ENCODE peak calls at places on chromosomes 2 and 18, in nine cellular contexts. N, S, I, F, K, T, Z, D and M are unnamed samples.

GRCh38 chr2:203690110-203691047 is 16.1 kb upstream of the CD28 start:
- DNase-seq in N (no peak), S (no peak), I (peak), F (no peak), K (no peak), T (no peak), Z (no peak), D (peak), M (no peak)

GRCh38 chr2:239611222-239611795 is 210.5 kb upstream of the HDAC4 start:
- DNase-seq in N (peak), S (no peak), I (no peak), F (no peak), K (no peak), T (no peak), Z (no peak), D (no peak), M (no peak)

GRCh38 chr2:219362524-219363164 is 25.1 kb downstream of the DNPEP start:
- DNase-seq in N (peak), S (peak), I (peak), F (peak), K (peak), T (no peak), Z (peak), D (peak), M (peak)

GRCh38 chr2:99862566-99862965 is 279.8 kb downstream of the AFF3 start:
- DNase-seq in N (no peak), S (no peak), I (no peak), F (no peak), K (no peak), T (no peak), Z (no peak), D (no peak), M (no peak)

GRCh38 chr18:74196220-74197119 is 48.1 kb downstream of the TIMM21 start:
- DNase-seq in N (peak), S (peak), I (peak), F (peak), K (peak), T (peak), Z (peak), D (peak), M (no peak)

GRCh38 chr2:3348771-3349170 is 28.8 kb downstream of the EIPR1 start:
- DNase-seq in N (no peak), S (no peak), I (no peak), F (no peak), K (no peak), T (no peak), Z (no peak), D (no peak), M (no peak)

GRCh38 chr2:52127527-52127926 is 1095.6 kb upstream of the NRXN1 start:
- DNase-seq in N (no peak), S (no peak), I (no peak), F (no peak), K (peak), T (no peak), Z (no peak), D (no peak), M (no peak)

GRCh38 chr2:239949537-239949936 is 75.6 kb downstream of the NDUFA10 start:
- DNase-seq in N (no peak), S (no peak), I (no peak), F (no peak), K (no peak), T (no peak), Z (no peak), D (no peak), M (no peak)

GRCh38 chr2:127093648-127094210 is 13.2 kb downstream of the BIN1 start:
- DNase-seq in N (no peak), S (no peak), I (no peak), F (no peak), K (no peak), T (no peak), Z (no peak), D (no peak), M (no peak)

GRCh38 chr2:236552586-236552985 is 17.0 kb upstream of the ACKR3 start:
- DNase-seq in N (no peak), S (no peak), I (no peak), F (no peak), K (peak), T (no peak), Z (no peak), D (no peak), M (no peak)

GRCh38 chr2:221671515-221671914 is 99.4 kb upstream of the EPHA4 start:
- DNase-seq in N (no peak), S (no peak), I (peak), F (peak), K (no peak), T (no peak), Z (no peak), D (peak), M (no peak)

GRCh38 chr2:173407176-173407575 is 52.5 kb downstream of the CDCA7 start:
- DNase-seq in N (no peak), S (no peak), I (no peak), F (no peak), K (no peak), T (no peak), Z (no peak), D (no peak), M (no peak)
- TF ChIP-seq CTCF in N (no peak), S (no peak), I (no peak), F (no peak), K (no peak), T (no peak), Z (no peak), D (no peak), M (no peak)

GRCh38 chr18:65752625-65753325 is 2.0 kb downstream of the CDH7 start:
- DNase-seq in N (no peak), S (no peak), I (no peak), F (no peak), K (no peak), T (no peak), Z (no peak), D (no peak), M (no peak)

GRCh38 chr18:65748321-65748720 is 2.5 kb upstream of the CDH7 start:
- DNase-seq in N (no peak), S (no peak), I (no peak), F (no peak), K (no peak), T (no peak), Z (no peak), D (no peak), M (no peak)

GRCh38 chr18:65751145-65752085 is 603 bp downstream of the CDH7 start:
- DNase-seq in N (no peak), S (no peak), I (no peak), F (no peak), K (no peak), T (no peak), Z (no peak), D (no peak), M (no peak)

GRCh38 chr18:65749881-65750280 is 931 bp upstream of the CDH7 start:
- DNase-seq in N (no peak), S (no peak), I (no peak), F (no peak), K (no peak), T (no peak), Z (no peak), D (no peak), M (no peak)

DNA sequence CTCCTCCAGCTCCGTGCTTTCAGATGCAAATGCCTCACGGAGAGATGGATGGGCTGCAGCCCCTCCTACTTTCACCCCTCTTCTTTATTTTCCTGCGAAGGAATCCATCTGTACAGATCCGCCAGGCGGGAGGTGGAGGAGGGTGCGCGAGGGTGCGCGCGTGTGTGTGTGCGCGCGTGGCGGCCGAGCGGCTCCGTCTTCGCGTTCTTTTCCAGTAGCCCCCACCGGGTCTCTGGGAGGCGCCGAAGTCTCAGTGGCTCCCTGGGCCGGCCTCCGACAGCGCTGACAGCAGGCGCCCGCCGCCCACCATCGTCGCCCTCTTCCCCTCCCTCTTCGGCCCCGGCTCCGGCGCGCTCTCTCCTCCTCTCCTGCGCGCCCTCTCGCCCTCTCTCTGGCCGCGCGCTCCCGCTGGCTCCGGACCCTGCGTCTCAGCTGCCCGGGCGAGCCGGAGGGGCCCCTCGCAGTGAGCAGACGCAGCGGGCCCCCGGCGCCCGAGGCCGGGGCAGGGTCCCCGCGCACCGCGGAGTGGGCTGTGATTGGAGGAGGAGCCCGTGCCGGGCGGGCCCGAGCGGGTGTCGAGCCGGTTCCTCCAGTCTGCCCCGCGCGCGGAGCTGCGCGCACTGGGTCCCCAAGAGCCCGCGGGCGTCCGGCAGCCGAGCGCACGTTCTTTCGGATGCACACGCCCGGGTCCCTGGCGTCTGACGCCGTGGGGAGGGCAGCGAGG is at the start of gene CDH7:
- DNase-seq in N (no peak), S (no peak), I (no peak), F (no peak), K (no peak), T (no peak), Z (no peak), D (no peak), M (no peak)
- H3K4me3 ChIP-seq in N (no peak), S (peak), I (no peak), F (peak), K (peak), T (no peak), Z (peak), D (no peak), M (no peak)

DNA sequence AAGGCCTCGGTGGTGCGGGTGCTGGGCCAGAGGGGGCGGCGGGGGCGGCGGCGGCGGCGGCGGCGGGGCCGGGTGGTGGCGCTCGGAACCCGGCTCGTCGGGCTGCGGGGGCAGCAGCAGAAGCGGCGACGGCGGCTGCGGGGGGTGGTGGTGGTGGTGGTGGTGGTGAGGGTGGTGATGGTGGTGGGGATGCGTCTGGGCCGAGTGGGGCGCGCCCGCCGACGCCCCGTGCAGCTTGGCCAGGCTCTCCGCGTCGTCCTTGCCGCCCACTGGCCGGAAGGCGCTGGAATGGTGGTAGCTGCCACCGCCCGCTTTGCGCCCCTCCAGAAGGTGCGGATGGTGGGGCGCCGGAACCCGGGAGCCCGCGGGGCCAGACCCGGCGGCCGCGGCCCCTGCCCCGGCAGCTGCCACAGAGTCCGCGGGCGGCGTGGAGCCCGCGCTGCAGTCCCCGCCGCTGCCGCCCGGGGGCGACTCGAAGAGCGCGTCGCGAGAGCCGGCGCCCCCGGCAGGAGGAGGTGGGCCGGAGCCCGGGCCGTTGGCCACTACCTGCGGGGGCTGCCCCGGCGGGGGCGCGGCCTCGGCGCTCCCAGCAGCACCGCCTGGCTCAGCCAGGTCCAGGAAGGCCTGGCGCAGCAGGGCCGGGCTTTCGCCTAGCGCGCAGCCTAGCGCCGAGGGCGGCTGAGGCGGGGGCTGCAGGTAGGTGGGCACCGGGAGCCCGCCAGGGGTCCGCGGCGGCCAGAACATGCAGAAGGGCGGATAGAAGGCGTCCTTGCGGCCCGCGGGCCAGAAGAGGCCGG is 4.2 kb downstream of the SKOR2 start:
- DNase-seq in N (no peak), S (no peak), I (no peak), F (no peak), K (no peak), T (no peak), Z (no peak), D (no peak), M (no peak)
- TF ChIP-seq CTCF in N (no peak), S (peak), I (peak), F (peak), K (no peak), T (no peak), Z (peak), D (no peak), M (no peak)

DNA sequence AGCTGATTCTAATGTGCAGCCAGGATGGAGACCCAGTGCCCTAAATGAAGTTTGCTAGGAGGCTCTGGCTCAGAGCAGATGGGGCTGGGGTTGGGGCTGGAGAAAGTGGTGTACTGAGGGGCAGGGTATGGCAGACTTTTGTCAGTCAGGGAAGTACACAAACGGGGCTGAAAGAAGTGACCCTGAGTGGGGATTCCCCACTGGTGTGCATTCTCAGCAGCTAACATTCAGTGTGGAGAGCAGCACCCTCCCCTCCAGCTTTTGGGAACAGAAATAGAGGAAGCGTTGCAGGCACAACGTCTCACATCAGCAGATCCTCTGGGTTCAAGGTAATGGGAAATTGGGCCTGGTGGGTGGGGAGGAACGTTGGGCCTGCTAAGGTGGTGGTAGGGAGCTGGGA is 89.1 kb upstream of the GCFC2 start:
- DNase-seq in N (no peak), S (no peak), I (no peak), F (no peak), K (no peak), T (no peak), Z (no peak), D (no peak), M (no peak)
- H3K4me3 ChIP-seq in N (no peak), S (no peak), I (no peak), F (no peak), K (no peak), T (no peak), Z (no peak), D (no peak), M (no peak)

DNA sequence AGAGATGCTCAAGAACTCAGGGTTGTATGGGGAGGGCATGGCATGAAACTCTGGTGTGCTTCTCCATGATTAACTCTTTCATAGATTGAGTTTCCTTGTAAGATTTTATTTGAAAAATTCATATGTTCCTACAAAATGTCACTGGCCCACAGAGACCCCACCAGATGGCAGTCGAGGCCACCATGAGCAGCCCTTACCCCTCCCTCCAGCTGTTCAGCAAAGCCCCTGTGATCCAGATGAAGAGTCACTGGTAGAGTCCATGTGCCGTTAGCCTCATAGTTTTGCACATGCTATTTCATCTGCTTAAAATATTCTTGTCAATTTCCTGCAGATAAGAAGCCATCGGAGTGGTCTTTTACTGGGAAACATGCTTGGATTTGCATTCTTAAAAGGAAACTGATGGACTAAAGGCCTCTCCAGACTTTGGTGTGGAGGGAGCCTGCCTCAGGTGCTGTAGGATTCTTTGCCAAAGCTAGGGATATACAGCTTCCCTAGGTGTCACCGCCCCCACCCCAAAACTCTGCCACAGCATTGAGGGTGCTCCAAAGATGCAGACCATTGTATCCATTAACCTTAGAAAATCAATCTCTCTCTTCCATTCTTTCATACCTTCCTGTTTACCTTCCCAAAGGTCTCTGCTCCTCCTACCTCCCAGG is 18.8 kb downstream of the ZNF385B start:
- DNase-seq in N (no peak), S (peak), I (peak), F (peak), K (peak), T (no peak), Z (no peak), D (peak), M (no peak)
- TF ChIP-seq CTCF in N (no peak), S (peak), I (peak), F (peak), K (peak), T (peak), Z (peak), D (peak), M (peak)